ENCODE peak calls at places on chromosomes 13 and 19, in four cellular contexts. D is fibroblast of lung, X is AG04450, K is GM23248. Z is an unnamed sample.
A peak's percentile ranks its signal among the peaks of the same experiment; 100 is the strongest.

GRCh38 chr13:86760620-86761019 is 910.6 kb upstream of the SLITRK5 start:
- DNase-seq in K (no peak), X (no peak), D (no peak), Z (no peak)

GRCh38 chr19:2332341-2333026 is 4.0 kb downstream of the SPPL2B start:
- DNase-seq in K (no peak), X (no peak), D (no peak), Z (no peak)

GRCh38 chr19:3546119-3546518 is 7.1 kb downstream of the TEKTIP1 start:
- DNase-seq in D (no peak), K (no peak), X (no peak), Z (peak; percentile 77)

GRCh38 chr13:85261757-85262346 is 537.4 kb downstream of the SLITRK6 start:
- DNase-seq in D (peak; percentile 39), K (no peak), X (no peak), Z (no peak)

GRCh38 chr13:23567792-23568480 is 2.3 kb upstream of the TNFRSF19 start:
- DNase-seq in D (no peak), K (no peak), X (no peak), Z (no peak)

GRCh38 chr13:45527699-45528462 is 63.1 kb downstream of the COG3 start:
- DNase-seq in D (peak; percentile 30), K (no peak), X (peak; percentile 43), Z (no peak)

GRCh38 chr19:32614916-32615315 is 33.9 kb downstream of the PDCD5 start:
- DNase-seq in X (no peak), K (no peak), D (no peak), Z (no peak)

GRCh38 chr13:48412881-48413351 is at the start of gene LPAR6:
- DNase-seq in D (peak; percentile 80), X (no peak), K (peak; percentile 79), Z (peak; percentile 45)

GRCh38 chr19:35986664-35987570 is 8.1 kb upstream of the SDHAF1 start:
- DNase-seq in K (peak; percentile 48), D (no peak), X (no peak), Z (peak; percentile 85)

GRCh38 chr13:97921146-97921776 is 32.2 kb upstream of the IPO5 start:
- DNase-seq in K (peak; percentile 61), X (no peak), D (peak; percentile 18), Z (no peak)

GRCh38 chr13:79645569-79645968 is 164.6 kb downstream of the NDFIP2 start:
- DNase-seq in D (no peak), X (no peak), K (no peak), Z (no peak)

GRCh38 chr13:20702945-20703784 is at the start of gene IL17D:
- DNase-seq in K (peak; percentile 50), X (no peak), D (no peak), Z (peak; percentile 91)

GRCh38 chr13:19766637-19767036 is 16.1 kb downstream of the PSPC1 start:
- DNase-seq in K (no peak), D (no peak), X (no peak), Z (no peak)

GRCh38 chr13:113002206-113002821 is 33.3 kb downstream of the MCF2L start:
- DNase-seq in X (no peak), D (no peak), K (no peak), Z (no peak)

GRCh38 chr13:27374650-27375049 is 49.8 kb upstream of the GTF3A start:
- DNase-seq in X (peak; percentile 59), K (peak; percentile 96), D (peak; percentile 85), Z (peak; percentile 95)

GRCh38 chr19:16400911-16401675 is 70.7 kb downstream of the EPS15L1 start:
- DNase-seq in K (peak; percentile 94), X (no peak), D (no peak), Z (peak; percentile 68)

GRCh38 chr13:67224148-67224846 is 5.8 kb downstream of the PCDH9 start:
- DNase-seq in D (peak; percentile 90), X (peak; percentile 68), K (peak; percentile 67), Z (no peak)

GRCh38 chr13:31765441-31765840 is 26.1 kb downstream of the RXFP2 start:
- DNase-seq in K (peak; percentile 88), X (peak; percentile 55), D (peak; percentile 61), Z (no peak)

GRCh38 chr13:101757446-101758039 is 305.1 kb downstream of the ITGBL1 start:
- DNase-seq in D (peak; percentile 72), X (no peak), K (peak; percentile 64), Z (peak; percentile 26)

GRCh38 chr19:47157455-47158321 is 27.1 kb downstream of the SAE1 start:
- DNase-seq in X (peak; percentile 50), K (peak; percentile 68), D (peak; percentile 51), Z (peak; percentile 84)

GRCh38 chr13:103351035-103351828 is 285.0 kb upstream of the SLC10A2 start:
- DNase-seq in X (no peak), K (no peak), D (peak; percentile 37), Z (no peak)

GRCh38 chr13:47474326-47474725 is 526.7 kb downstream of the SUCLA2 start:
- DNase-seq in X (no peak), K (no peak), D (no peak), Z (no peak)

GRCh38 chr13:45179428-45179827 is 21.4 kb downstream of the KCTD4 start:
- DNase-seq in X (no peak), D (peak; percentile 42), K (no peak), Z (no peak)

GRCh38 chr19:6970478-6970877 is 50.8 kb downstream of the MBD3L2B start:
- DNase-seq in K (no peak), D (no peak), X (no peak), Z (peak; percentile 34)

GRCh38 chr13:35309711-35310110 is 166.8 kb downstream of the MAB21L1 start:
- DNase-seq in X (no peak), K (no peak), D (no peak), Z (no peak)

GRCh38 chr13:82833928-82834327 is 1048.3 kb downstream of the SLITRK1 start:
- DNase-seq in D (peak; percentile 83), K (peak; percentile 17), X (peak; percentile 23), Z (no peak)

GRCh38 chr13:28250542-28250941 is 112.2 kb downstream of the PAN3 start:
- DNase-seq in K (no peak), X (no peak), D (no peak), Z (no peak)

GRCh38 chr13:99659234-99659633 is 158.0 kb downstream of the TM9SF2 start:
- DNase-seq in X (no peak), K (no peak), D (no peak), Z (no peak)

GRCh38 chr13:109412232-109412935 is 374.0 kb downstream of the IRS2 start:
- DNase-seq in D (peak; percentile 36), K (peak; percentile 31), X (no peak), Z (peak; percentile 42)

GRCh38 chr13:100602472-100603142 is 14.0 kb upstream of the GGACT start:
- DNase-seq in X (no peak), D (no peak), K (no peak), Z (no peak)

GRCh38 chr19:35171730-35172129 is 17.2 kb downstream of the FXYD5 start:
- DNase-seq in K (no peak), D (no peak), X (no peak), Z (no peak)

DNA sequence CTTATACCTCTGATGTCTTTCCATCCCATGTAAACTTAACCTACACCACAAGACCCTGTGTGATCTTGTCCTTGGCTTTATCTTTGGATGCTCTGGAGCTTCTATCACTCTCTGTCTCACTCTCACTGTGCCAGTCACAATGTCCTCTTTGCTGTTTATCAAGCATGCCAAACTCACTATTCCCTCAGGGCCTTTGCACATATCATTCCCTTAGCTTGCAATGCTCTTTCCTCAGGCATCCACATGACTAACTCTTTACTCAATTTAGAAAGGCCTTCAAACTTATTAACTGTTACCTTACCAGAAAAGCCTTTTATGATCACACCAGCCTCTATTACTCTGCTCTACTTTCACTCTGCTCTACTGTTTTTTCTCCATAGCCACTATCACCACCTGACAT is 354.1 kb downstream of the RFC3 start:
- DNase-seq in X (no peak), K (peak; percentile 38), D (no peak), Z (no peak)
- H3K27ac ChIP-seq in X (no peak overlapping the region), K (no peak overlapping the region), D (no peak overlapping the region), Z (no peak overlapping the region)

GRCh38 chr19:4707956-4708650 is 15.5 kb downstream of the DPP9 start:
- DNase-seq in X (no peak), K (peak; percentile 61), D (peak; percentile 63), Z (peak; percentile 81)
- H3K27ac ChIP-seq in X (no peak overlapping the region), K (peak overlapping the region; percentile 53), D (no peak overlapping the region), Z (peak overlapping the region; percentile 40)

GRCh38 chr19:13120817-13121216 is 2.8 kb downstream of the NACC1 start:
- DNase-seq in K (peak; percentile 90), X (no peak), D (peak; percentile 19), Z (peak; percentile 98)
- H3K27ac ChIP-seq in K (peak overlapping the region; percentile 90), X (peak overlapping the region; percentile 65), D (peak overlapping the region; percentile 39), Z (peak overlapping the region; percentile 96)

DNA sequence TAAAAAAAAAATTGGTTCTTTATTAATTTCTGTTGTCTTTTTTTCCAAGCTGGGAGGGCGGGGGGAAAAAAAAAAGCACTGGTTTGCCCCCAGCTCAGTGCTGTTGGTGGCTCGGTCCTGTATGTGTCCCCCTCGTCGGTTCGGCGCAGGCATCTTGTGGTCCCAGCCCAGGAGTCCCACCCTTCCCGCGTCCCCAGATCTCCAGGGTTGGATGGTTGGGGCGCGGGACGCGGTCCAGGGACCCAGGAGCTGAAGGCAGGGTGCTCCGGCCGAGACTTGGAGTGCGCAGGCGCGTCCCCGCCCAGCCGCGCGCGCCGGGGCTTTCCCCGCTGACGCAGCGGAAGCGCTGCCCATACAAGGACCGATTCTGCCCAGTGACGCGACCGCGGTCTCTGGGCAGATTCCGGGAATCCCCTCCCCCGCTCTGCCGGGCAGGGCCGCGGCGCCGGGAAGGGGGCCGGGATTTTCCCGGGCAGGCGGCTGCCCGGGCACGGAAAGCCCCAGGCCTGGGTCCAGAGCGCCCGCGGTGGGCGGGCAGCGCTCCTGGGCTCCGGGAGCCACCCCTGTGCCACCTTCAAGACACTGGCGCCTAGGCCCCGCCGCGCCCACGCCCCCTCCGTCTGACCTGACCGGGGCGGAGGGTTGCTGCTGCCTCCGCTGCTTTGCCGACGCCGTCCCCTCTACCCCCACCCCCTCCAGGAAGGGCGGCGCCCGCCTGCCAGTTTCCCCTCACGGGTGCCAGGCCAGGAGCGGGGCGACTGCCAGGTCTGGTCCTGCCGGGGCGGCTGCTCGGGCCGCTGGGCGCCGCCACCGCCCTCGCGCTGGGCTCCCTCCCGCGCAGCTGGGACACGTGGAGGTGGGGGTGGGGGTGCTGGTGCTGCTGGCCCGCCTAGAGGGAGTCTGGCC is 2.3 kb downstream of the JUNB start:
- DNase-seq in K (peak; percentile 95), D (peak; percentile 94), X (peak; percentile 89), Z (peak; percentile 99)
- H3K27ac ChIP-seq in K (peak overlapping the region; percentile 99), D (peak overlapping the region; percentile 97), X (peak overlapping the region; percentile 90), Z (peak overlapping the region; percentile 92)

GRCh38 chr13:39886336-39886735 is 230.9 kb downstream of the COG6 start:
- DNase-seq in X (no peak), K (no peak), D (no peak), Z (no peak)

GRCh38 chr13:39890537-39890936 is 235.1 kb downstream of the COG6 start:
- DNase-seq in X (no peak), D (no peak), K (no peak), Z (no peak)

GRCh38 chr13:39884166-39884565 is 228.7 kb downstream of the COG6 start:
- DNase-seq in X (no peak), K (no peak), D (no peak), Z (no peak)

GRCh38 chr13:39888865-39889810 is 233.7 kb downstream of the COG6 start:
- DNase-seq in X (no peak), D (no peak), K (no peak), Z (peak; percentile 62)

GRCh38 chr13:39887424-39887823 is 232.0 kb downstream of the COG6 start:
- DNase-seq in X (no peak), K (peak; percentile 9), D (no peak), Z (no peak)
- H3K27ac ChIP-seq in X (no peak overlapping the region), K (no peak overlapping the region), D (no peak overlapping the region), Z (no peak overlapping the region)

DNA sequence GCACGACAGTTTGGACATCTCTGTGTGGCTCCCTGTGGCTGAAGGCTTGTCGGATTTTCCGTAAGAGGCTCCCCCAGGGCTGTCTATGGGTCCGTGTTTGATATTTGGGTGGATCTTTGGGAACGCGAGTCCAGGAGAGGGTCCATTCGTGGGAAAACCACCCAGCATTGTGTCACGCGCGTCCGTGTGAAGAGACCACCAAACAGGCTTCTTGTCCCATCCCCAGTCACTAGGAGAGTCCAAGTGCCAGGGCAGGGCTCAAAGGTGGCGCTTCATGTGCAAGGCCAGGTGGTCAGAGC is 2.4 kb downstream of the KLF1 start:
- DNase-seq in D (no peak), X (no peak), K (no peak), Z (peak; percentile 39)
- H3K27ac ChIP-seq in D (no peak overlapping the region), X (no peak overlapping the region), K (no peak overlapping the region), Z (no peak overlapping the region)